ENCODE peak calls at places on chromosomes 6 and 20, in seven cellular contexts. R is fibroblast of lung, G is OCI-LY7, J is MM.1S, M is IMR-90, C is neural progenitor cell, E is PC-9. D is an unnamed sample.

GRCh38 chr6:13924146-13924948 is 405 bp upstream of the RNF182 start:
- DNase-seq in C (peak; percentile 92), J (peak; percentile 41), G (no peak), E (no peak), M (peak; percentile 36), R (peak; percentile 62), D (peak; percentile 84)

GRCh38 chr6:90701146-90701781 is 114.4 kb upstream of the MAP3K7 start:
- DNase-seq in M (no peak), G (peak; percentile 70), C (peak; percentile 56), R (no peak), J (peak; percentile 36), E (no peak), D (no peak)

GRCh38 chr6:113750148-113750547 is 107.0 kb upstream of the MARCKS start:
- DNase-seq in G (no peak), C (no peak), R (no peak), M (no peak), E (no peak), J (no peak), D (no peak)

GRCh38 chr20:57659789-57660509 is 39.7 kb upstream of the ZBP1 start:
- DNase-seq in G (no peak), J (no peak), R (no peak), E (no peak), M (no peak), C (no peak), D (no peak)

GRCh38 chr6:36757206-36757605 is 59.6 kb downstream of the RAB44 start:
- DNase-seq in M (no peak), E (no peak), J (peak; percentile 79), R (no peak), G (peak; percentile 90), C (no peak), D (no peak)

GRCh38 chr20:34017610-34018009 is 23.9 kb downstream of the RALY start:
- DNase-seq in C (no peak), M (peak; percentile 98), R (peak; percentile 98), E (no peak), J (peak; percentile 50), G (no peak), D (peak; percentile 92)

GRCh38 chr6:24494726-24495515 is at the start of gene ALDH5A1:
- DNase-seq in R (peak; percentile 72), G (peak; percentile 87), C (peak; percentile 88), E (no peak), M (peak; percentile 38), J (peak; percentile 73), D (peak; percentile 82)

GRCh38 chr6:142647436-142648389 is 297.3 kb downstream of the HIVEP2 start:
- DNase-seq in M (no peak), J (no peak), C (peak; percentile 9), E (no peak), G (no peak), R (no peak), D (no peak)

GRCh38 chr20:21569586-21569985 is 55.7 kb upstream of the NKX2-2 start:
- DNase-seq in G (no peak), R (no peak), M (no peak), E (no peak), C (no peak), J (no peak), D (no peak)

GRCh38 chr20:51326241-51326819 is 216.2 kb downstream of the NFATC2 start:
- DNase-seq in R (peak; percentile 45), G (peak; percentile 10), J (peak; percentile 51), E (no peak), M (peak; percentile 76), C (peak; percentile 82), D (peak; percentile 46)

GRCh38 chr20:50449789-50450492 is 60.2 kb upstream of the PTPN1 start:
- DNase-seq in J (peak; percentile 25), M (no peak), E (no peak), C (no peak), R (no peak), G (no peak), D (no peak)

GRCh38 chr6:154515808-154516207 is 5.3 kb upstream of the CNKSR3 start:
- DNase-seq in C (no peak), M (no peak), E (no peak), R (no peak), G (no peak), J (no peak), D (peak; percentile 14)

GRCh38 chr6:136012198-136012884 is 160.8 kb downstream of the PDE7B start:
- DNase-seq in G (no peak), M (peak; percentile 94), E (peak; percentile 62), J (no peak), R (peak; percentile 97), C (no peak), D (peak; percentile 82)

GRCh38 chr6:45930419-45931059 is 85.1 kb downstream of the CLIC5 start:
- DNase-seq in C (peak; percentile 72), R (peak; percentile 51), J (peak; percentile 47), G (peak; percentile 51), E (no peak), M (peak; percentile 41), D (peak; percentile 67)

GRCh38 chr6:157283330-157283898 is 39.9 kb downstream of the TMEM242 start:
- DNase-seq in M (no peak), E (no peak), R (no peak), C (no peak), J (no peak), G (no peak), D (peak; percentile 8)

GRCh38 chr6:21436625-21437024 is 156.9 kb upstream of the SOX4 start:
- DNase-seq in M (no peak), R (no peak), E (no peak), G (no peak), C (no peak), J (no peak), D (no peak)

GRCh38 chr6:53461041-53461656 is 83.8 kb downstream of the GCLC start:
- DNase-seq in R (no peak), M (no peak), J (no peak), C (no peak), G (no peak), E (no peak), D (peak; percentile 22)
- H2AFZ ChIP-seq in R (no peak overlapping the region), M (no peak overlapping the region), J (no peak overlapping the region), C (no peak overlapping the region), G (no peak overlapping the region), E (no peak overlapping the region), D (no peak overlapping the region)

DNA sequence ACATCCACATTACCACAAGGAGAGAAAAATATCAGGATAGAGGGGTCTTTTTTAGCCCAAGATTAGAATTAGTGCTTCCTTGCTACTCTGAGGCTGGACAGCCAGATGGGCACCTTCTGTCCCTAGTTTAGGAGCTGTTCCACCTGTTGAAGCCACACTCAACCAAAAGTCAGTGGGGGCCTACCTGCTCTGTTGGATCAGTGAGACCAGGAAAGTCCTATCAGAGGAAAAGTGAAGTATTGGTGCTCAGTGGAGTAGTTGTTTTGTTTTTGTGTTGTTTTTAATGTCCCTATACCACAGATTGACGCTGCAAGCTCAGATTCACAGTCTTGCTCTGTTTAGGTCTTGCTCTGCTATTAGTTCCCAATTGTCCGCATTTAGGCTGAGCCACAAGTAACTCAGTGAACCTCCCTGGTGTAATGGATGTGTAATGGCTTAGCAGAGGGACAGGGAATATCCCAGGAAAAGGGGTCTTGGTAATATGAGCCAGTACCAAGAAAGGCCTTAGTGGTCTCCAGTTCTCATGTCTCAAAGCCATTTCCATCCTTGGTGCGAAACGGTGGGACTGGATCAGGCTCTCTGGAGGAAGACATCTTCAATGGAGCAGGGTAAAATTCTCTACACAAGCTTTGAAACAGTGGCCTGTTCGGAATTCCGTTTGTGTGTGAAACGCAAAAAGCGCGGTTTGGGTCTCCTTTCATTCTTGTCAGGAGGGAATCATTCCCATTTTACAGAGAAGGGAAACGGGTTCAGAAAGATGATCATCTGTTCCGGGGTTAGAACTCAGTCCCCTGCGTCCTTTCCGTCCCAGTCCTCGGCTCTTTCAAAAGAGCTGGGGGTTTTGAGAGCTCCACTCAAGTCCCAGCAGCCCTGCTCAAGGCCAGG is 631 bp upstream of the PABPC1L start:
- DNase-seq in G (no peak), C (peak; percentile 23), E (no peak), R (no peak), M (no peak), J (no peak), D (no peak)
- H2AFZ ChIP-seq in G (no peak overlapping the region), C (no peak overlapping the region), E (no peak overlapping the region), R (no peak overlapping the region), M (peak overlapping the region; percentile 82), J (peak overlapping the region; percentile 86), D (peak overlapping the region; percentile 80)

GRCh38 chr6:1326535-1327121 is 14.7 kb downstream of the FOXQ1 start:
- DNase-seq in C (no peak), R (no peak), J (no peak), G (no peak), E (no peak), M (peak; percentile 67), D (no peak)
- H2AFZ ChIP-seq in C (no peak overlapping the region), R (no peak overlapping the region), J (no peak overlapping the region), G (no peak overlapping the region), E (no peak overlapping the region), M (peak overlapping the region; percentile 60), D (no peak overlapping the region)

GRCh38 chr6:128597956-128598355 is 77.6 kb upstream of the PTPRK start:
- DNase-seq in R (peak; percentile 26), J (no peak), E (peak; percentile 48), C (no peak), G (no peak), M (no peak), D (peak; percentile 13)

GRCh38 chr6:128599036-128599435 is 78.6 kb upstream of the PTPRK start:
- DNase-seq in R (peak; percentile 18), J (no peak), E (peak; percentile 58), C (no peak), G (no peak), M (no peak), D (peak; percentile 26)

GRCh38 chr6:128600397-128600951 is 80.1 kb upstream of the PTPRK start:
- DNase-seq in R (peak; percentile 98), G (no peak), C (no peak), J (peak; percentile 50), M (peak; percentile 95), E (peak; percentile 78), D (peak; percentile 96)

GRCh38 chr6:128598561-128598960 is 78.2 kb upstream of the PTPRK start:
- DNase-seq in R (no peak), G (no peak), E (peak; percentile 97), J (no peak), M (no peak), C (no peak), D (no peak)

GRCh38 chr6:128601060-128601459 is 80.7 kb upstream of the PTPRK start:
- DNase-seq in J (no peak), R (peak; percentile 64), C (no peak), E (no peak), G (no peak), M (peak; percentile 49), D (peak; percentile 4)
- H2AFZ ChIP-seq in J (no peak overlapping the region), R (peak overlapping the region; percentile 58), C (no peak overlapping the region), E (peak overlapping the region; percentile 6), G (no peak overlapping the region), M (peak overlapping the region; percentile 75), D (no peak overlapping the region)

DNA sequence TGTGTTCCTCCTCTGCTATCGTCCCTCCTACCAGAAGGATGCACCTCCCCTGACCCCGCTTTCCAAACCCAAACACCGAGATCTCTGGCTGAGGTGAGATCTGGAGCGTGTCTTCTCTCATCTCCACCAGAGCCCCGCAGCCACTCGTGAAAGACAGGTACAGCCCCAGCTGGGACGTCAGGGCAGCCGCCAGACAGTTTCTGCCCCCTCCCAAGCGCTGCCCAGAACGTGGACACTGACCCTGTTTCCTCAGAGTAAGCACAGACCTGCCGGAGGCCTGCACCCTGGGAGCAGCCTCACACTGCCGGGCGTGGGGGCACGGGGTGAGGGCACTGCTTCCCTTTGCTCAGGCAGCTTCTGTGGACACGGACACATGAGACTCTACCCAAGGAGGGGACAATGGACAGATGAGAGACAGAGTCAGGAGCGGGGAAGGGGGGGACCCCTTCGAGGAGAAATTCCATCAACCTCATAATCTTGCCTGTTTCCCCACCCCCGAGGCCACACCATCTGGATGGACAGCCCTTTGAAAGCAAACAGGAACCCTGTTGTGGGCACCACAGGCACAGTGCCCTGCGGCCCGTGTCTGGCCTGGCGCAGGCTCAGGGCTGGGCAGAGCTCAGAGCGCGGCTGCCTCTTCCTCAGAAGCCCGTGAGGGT is 210.6 kb downstream of the DLL1 start:
- DNase-seq in M (no peak), C (no peak), G (no peak), J (no peak), E (no peak), R (no peak), D (no peak)
- H2AFZ ChIP-seq in M (no peak overlapping the region), C (no peak overlapping the region), G (no peak overlapping the region), J (no peak overlapping the region), E (no peak overlapping the region), R (no peak overlapping the region), D (no peak overlapping the region)